ENCODE peak calls at places on chromosomes 2 and 18, in six cellular contexts. V is stimulated activated CD8-positive, alpha-beta memory T cell treated with anti-CD3 and anti-CD28 coated beads, Interleukin-15, amount 100 ng/mL, for 4 hours; S is germinal center; O is small intestine; R is kidney tubule cell; C is PC-3. T is an unnamed sample.

GRCh38 chr2:173590278-173590811 is 235.7 kb downstream of the CDCA7 start:
- DNase-seq in V (no peak), S (no peak), O (peak), R (peak), C (peak), T (no peak)

GRCh38 chr2:48189552-48190228 is 283.4 kb upstream of the FBXO11 start:
- DNase-seq in V (no peak), S (no peak), O (no peak), R (no peak), C (no peak), T (no peak)

GRCh38 chr2:43273477-43273876 is 47.1 kb upstream of the ZFP36L2 start:
- DNase-seq in V (no peak), S (no peak), O (no peak), R (peak), C (no peak), T (no peak)

GRCh38 chr2:8575011-8575750 is 106.7 kb upstream of the ID2 start:
- DNase-seq in V (no peak), S (peak), O (no peak), R (no peak), C (no peak), T (peak)

GRCh38 chr2:43217228-43218220 is 8.9 kb downstream of the ZFP36L2 start:
- DNase-seq in V (no peak), S (no peak), O (no peak), R (peak), C (no peak), T (no peak)

GRCh38 chr2:5389740-5390139 is 302.4 kb upstream of the SOX11 start:
- DNase-seq in V (no peak), S (no peak), O (no peak), R (no peak), C (no peak), T (no peak)

GRCh38 chr18:32714571-32715148 is 58.2 kb downstream of the KLHL14 start:
- DNase-seq in V (no peak), S (peak), O (peak), R (peak), C (peak), T (no peak)

GRCh38 chr2:47569658-47570398 is 166.9 kb downstream of the MSH2 start:
- DNase-seq in V (no peak), S (peak), O (no peak), R (peak), C (no peak), T (no peak)

GRCh38 chr2:165718811-165719210 is 75.2 kb downstream of the GALNT3 start:
- DNase-seq in V (no peak), S (no peak), O (no peak), R (no peak), C (no peak), T (no peak)

GRCh38 chr2:202831241-202831997 is 40.1 kb downstream of the ICA1L start:
- DNase-seq in V (no peak), S (peak), O (peak), R (peak), C (peak), T (no peak)

GRCh38 chr2:39356922-39357639 is 80.0 kb downstream of the MAP4K3 start:
- DNase-seq in V (no peak), S (no peak), O (no peak), R (no peak), C (no peak), T (no peak)